ENCODE peak calls at places on chromosome 20, in seven cellular contexts. A, V, U, W, M, Q and X are unnamed samples. For H3K9me3, the result is how much of the 10 kb centered on the place peaks cover.

GRCh38 chr20:46588532-46589509 is 38.4 kb upstream of the OCSTAMP start:
- DNase-seq in U (no peak), M (no peak), Q (peak), V (no peak), W (peak), A (no peak), X (no peak)

GRCh38 chr20:46084805-46085792 is 4.7 kb downstream of the NCOA5 start:
- DNase-seq in W (no peak), V (no peak), U (no peak), A (peak), M (no peak), Q (peak), X (no peak)

GRCh38 chr20:4135385-4136077 is 120.2 kb upstream of the RNF24 start:
- DNase-seq in Q (peak), M (no peak), W (peak), U (peak), A (peak), V (no peak), X (no peak)

GRCh38 chr20:1567392-1568165 is 10.1 kb upstream of the SIRPD start:
- DNase-seq in U (no peak), A (peak), W (peak), V (no peak), M (no peak), Q (no peak), X (no peak)

GRCh38 chr20:46349742-46350056 is 41.4 kb upstream of the CDH22 start:
- DNase-seq in U (no peak), W (no peak), A (no peak), Q (no peak), V (no peak), M (no peak), X (no peak)

GRCh38 chr20:51339721-51340450 is 202.6 kb downstream of the NFATC2 start:
- DNase-seq in M (no peak), W (no peak), U (no peak), V (no peak), Q (no peak), A (no peak), X (no peak)

GRCh38 chr20:46913329-46914044 is 18.8 kb downstream of the EYA2 start:
- DNase-seq in V (no peak), A (no peak), Q (no peak), W (no peak), M (no peak), U (no peak), X (no peak)

GRCh38 chr20:1900321-1900791 is 5.1 kb downstream of the SIRPA start:
- DNase-seq in V (no peak), U (peak), Q (peak), M (peak), A (peak), W (peak), X (no peak)

GRCh38 chr20:32966881-32967781 is 37.1 kb downstream of the SUN5 start:
- DNase-seq in M (peak), V (peak), Q (peak), W (no peak), U (no peak), A (no peak), X (no peak)

GRCh38 chr20:51910202-51911050 is 108.1 kb upstream of the SALL4 start:
- DNase-seq in Q (peak), M (no peak), A (no peak), W (no peak), V (no peak), U (no peak), X (no peak)

GRCh38 chr20:45311589-45312211 is 3.6 kb upstream of the MATN4 start:
- DNase-seq in U (no peak), M (no peak), W (peak), A (peak), V (peak), Q (peak), X (peak)

GRCh38 chr20:420169-420620 is 12.1 kb downstream of the RBCK1 start:
- DNase-seq in Q (no peak), A (no peak), M (no peak), W (no peak), U (no peak), V (no peak), X (no peak)

GRCh38 chr20:2295886-2296544 is at the start of gene TGM3:
- DNase-seq in W (no peak), V (no peak), Q (no peak), A (no peak), U (no peak), M (no peak), X (no peak)

GRCh38 chr20:19211661-19212523 is 550 bp upstream of the SLC24A3 start:
- DNase-seq in Q (no peak), M (no peak), W (no peak), V (no peak), A (no peak), U (no peak), X (no peak)

GRCh38 chr20:7704021-7704420 is 236.2 kb downstream of the HAO1 start:
- DNase-seq in W (no peak), Q (no peak), A (no peak), U (no peak), M (no peak), V (no peak), X (no peak)

GRCh38 chr20:53079483-53079810 is 107.3 kb downstream of the TSHZ2 start:
- DNase-seq in Q (no peak), W (no peak), V (no peak), U (no peak), A (no peak), M (no peak), X (no peak)

GRCh38 chr20:61387204-61387958 is 135.3 kb downstream of the CDH4 start:
- DNase-seq in A (no peak), V (no peak), W (peak), U (no peak), Q (no peak), M (peak), X (no peak)

GRCh38 chr20:43942213-43942590 is 27.6 kb downstream of the TOX2 start:
- DNase-seq in V (no peak), A (no peak), W (no peak), M (no peak), U (no peak), Q (no peak), X (no peak)

DNA sequence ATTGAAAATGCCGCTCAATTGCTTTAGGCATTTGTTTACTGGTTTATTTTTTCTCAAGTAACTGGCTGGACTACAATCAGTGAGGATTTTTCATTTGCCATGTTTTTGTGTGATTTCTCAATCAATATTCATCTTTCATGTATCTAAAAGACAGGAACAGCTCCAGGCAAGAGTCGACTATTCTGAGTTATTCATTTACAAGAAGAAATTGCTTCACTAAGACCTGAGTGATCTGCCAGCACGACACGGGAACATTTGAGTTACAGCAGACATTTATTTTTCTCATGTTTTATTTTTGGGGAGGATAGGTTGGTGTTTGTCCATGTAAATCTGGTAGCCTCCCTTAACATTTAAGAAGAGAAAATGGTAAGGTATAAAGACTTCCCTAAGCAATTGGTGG is 124.1 kb downstream of the CBLN4 start:
- DNase-seq in W (no peak), V (no peak), A (no peak), Q (no peak), M (no peak), U (no peak), X (no peak)
- H3K9me3 ChIP-seq in W (under half), V (under half), A (half or more), Q (under half), M (under half), U (under half), X (under half)

GRCh38 chr20:17586250-17586649 is 16.4 kb downstream of the DSTN start:
- DNase-seq in M (no peak), W (no peak), Q (no peak), A (no peak), U (no peak), V (no peak), X (no peak)
- H3K9me3 ChIP-seq in M (under half), W (under half), Q (under half), A (under half), U (under half), V (under half), X (under half)

GRCh38 chr20:12113468-12114371 is 196.0 kb downstream of the BTBD3 start:
- DNase-seq in M (peak), Q (no peak), A (no peak), U (no peak), V (no peak), W (peak), X (no peak)
- H3K9me3 ChIP-seq in M (under half), Q (under half), A (under half), U (under half), V (under half), W (under half), X (under half)

GRCh38 chr20:55348201-55348600 is 657.1 kb downstream of the CBLN4 start:
- DNase-seq in V (no peak), M (no peak), Q (no peak), W (no peak), U (no peak), A (no peak), X (no peak)
- H3K9me3 ChIP-seq in V (under half), M (under half), Q (under half), W (under half), U (under half), A (half or more), X (under half)

GRCh38 chr20:56289652-56290051 is 41.1 kb downstream of the MC3R start:
- DNase-seq in V (no peak), W (no peak), A (no peak), U (no peak), M (no peak), Q (no peak), X (no peak)

GRCh38 chr20:56285496-56285895 is 37.0 kb downstream of the MC3R start:
- DNase-seq in A (no peak), U (no peak), W (no peak), M (no peak), V (no peak), Q (no peak), X (no peak)
- H3K9me3 ChIP-seq in A (under half), U (under half), W (under half), M (under half), V (under half), Q (under half), X (under half)

GRCh38 chr20:21601799-21602198 is 87.9 kb upstream of the NKX2-2 start:
- DNase-seq in W (no peak), U (no peak), Q (no peak), V (no peak), A (no peak), M (no peak), X (no peak)
- H3K9me3 ChIP-seq in W (under half), U (under half), Q (under half), V (under half), A (under half), M (under half), X (under half)

DNA sequence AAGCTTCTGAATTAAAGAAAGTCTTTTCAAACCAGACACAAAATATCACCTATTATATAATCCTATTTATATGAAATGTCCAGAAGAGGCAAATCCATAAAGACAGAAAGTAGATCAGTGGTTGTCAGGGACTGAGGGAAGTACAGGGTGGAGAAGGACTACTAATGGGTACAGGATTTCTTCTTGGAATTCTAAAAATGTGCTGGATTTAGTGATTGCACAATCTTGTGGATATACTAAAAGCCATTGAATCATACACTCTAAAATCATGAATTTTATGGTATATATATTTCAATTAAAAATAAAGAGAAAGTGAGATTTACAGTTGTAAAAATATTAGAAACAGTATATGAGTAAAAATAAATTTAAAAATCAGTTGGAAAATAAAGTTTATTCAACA is 18.7 kb upstream of the MC3R start:
- DNase-seq in A (no peak), M (no peak), U (no peak), Q (no peak), V (no peak), W (no peak), X (no peak)
- H3K9me3 ChIP-seq in A (under half), M (under half), U (under half), Q (under half), V (under half), W (under half), X (under half)

GRCh38 chr20:15942130-15942529 is 631.1 kb downstream of the KIF16B start:
- DNase-seq in Q (no peak), V (no peak), A (no peak), W (no peak), U (no peak), M (no peak), X (no peak)

GRCh38 chr20:15940127-15940526 is 633.1 kb downstream of the KIF16B start:
- DNase-seq in Q (no peak), M (no peak), V (no peak), U (no peak), A (no peak), W (no peak), X (no peak)

GRCh38 chr20:15931897-15932296 is 641.4 kb downstream of the KIF16B start:
- DNase-seq in M (no peak), W (no peak), Q (no peak), U (no peak), A (no peak), V (no peak), X (no peak)

GRCh38 chr20:15938847-15939246 is 634.4 kb downstream of the KIF16B start:
- DNase-seq in W (no peak), V (no peak), M (no peak), Q (no peak), U (no peak), A (no peak), X (no peak)

GRCh38 chr20:15937179-15937578 is 636.1 kb downstream of the KIF16B start:
- DNase-seq in V (no peak), M (no peak), Q (no peak), U (no peak), W (no peak), A (no peak), X (no peak)
- H3K9me3 ChIP-seq in V (under half), M (under half), Q (under half), U (under half), W (under half), A (under half), X (under half)

GRCh38 chr20:31418307-31418706 is 12.3 kb upstream of the DEFB121 start:
- DNase-seq in A (no peak), V (no peak), U (no peak), W (no peak), M (no peak), Q (no peak), X (no peak)

GRCh38 chr20:31410011-31410410 is 4.0 kb upstream of the DEFB121 start:
- DNase-seq in W (no peak), A (no peak), M (no peak), U (no peak), Q (no peak), V (no peak), X (no peak)

DNA sequence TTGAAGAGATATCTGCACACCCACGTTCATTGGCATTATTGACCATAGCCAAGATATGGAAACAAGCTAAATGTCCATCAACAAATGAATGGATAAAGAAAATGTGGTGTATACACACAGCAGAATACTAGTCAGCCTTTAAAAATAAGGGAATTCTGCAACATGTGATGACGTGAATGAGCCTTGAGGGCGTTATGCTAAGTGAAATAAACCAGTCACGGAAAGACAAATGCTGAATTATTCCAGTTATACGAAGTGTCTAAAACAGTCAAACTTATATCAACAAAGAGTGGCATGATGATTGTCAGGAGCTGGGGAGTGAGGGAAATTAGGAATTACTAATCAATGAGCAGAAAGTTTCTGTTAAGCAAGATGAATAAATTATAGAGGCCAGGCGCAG is 8.4 kb upstream of the DEFB121 start:
- DNase-seq in W (no peak), M (no peak), A (no peak), Q (no peak), V (no peak), U (no peak), X (no peak)
- H3K9me3 ChIP-seq in W (under half), M (under half), A (under half), Q (under half), V (under half), U (under half), X (under half)

GRCh38 chr20:5148581-5148980 is 21.8 kb downstream of the CDS2 start:
- DNase-seq in Q (no peak), V (no peak), M (no peak), A (no peak), W (no peak), U (no peak), X (no peak)

GRCh38 chr20:5143856-5144255 is 17.0 kb downstream of the CDS2 start:
- DNase-seq in Q (no peak), U (no peak), W (no peak), A (no peak), M (no peak), V (no peak), X (no peak)

GRCh38 chr20:5147193-5147592 is 20.4 kb downstream of the CDS2 start:
- DNase-seq in Q (no peak), M (no peak), A (no peak), U (no peak), W (no peak), V (no peak), X (no peak)

GRCh38 chr20:5146302-5146653 is 19.5 kb downstream of the CDS2 start:
- DNase-seq in V (no peak), A (no peak), M (no peak), U (no peak), W (no peak), Q (no peak), X (no peak)

GRCh38 chr20:5145365-5146301 is 18.8 kb downstream of the CDS2 start:
- DNase-seq in U (no peak), M (no peak), W (no peak), A (no peak), V (no peak), Q (no peak), X (no peak)
- H3K9me3 ChIP-seq in U (under half), M (under half), W (under half), A (under half), V (under half), Q (under half), X (under half)